ENCODE peak calls at places on chromosomes 4 and X, in seven cellular contexts. L is NCI-H82, K is posterior cingulate gyrus, N is foreskin melanocyte, A is Caki2, W is stomach, T is AG09319. P is an unnamed sample.

GRCh38 chrX:46117234-46117633 is 428.0 kb downstream of the ZNF674 start:
- DNase-seq in L (no peak), K (no peak), N (no peak), A (no peak), W (no peak), T (no peak), P (no peak)

GRCh38 chr4:7328913-7329638 is 105.7 kb downstream of the PSAPL1 start:
- DNase-seq in L (peak), K (peak), N (no peak), A (peak), W (no peak), T (peak), P (no peak)

GRCh38 chrX:38596939-38597338 is 35.6 kb downstream of the TSPAN7 start:
- DNase-seq in L (no peak), K (no peak), N (no peak), A (no peak), W (no peak), T (no peak), P (no peak)

GRCh38 chr4:88792268-88792781 is 94.7 kb upstream of the NAP1L5 start:
- DNase-seq in L (peak), K (no peak), N (peak), A (peak), W (no peak), T (peak), P (no peak)

GRCh38 chrX:41491267-41492004 is 44.3 kb downstream of the NYX start:
- DNase-seq in L (no peak), K (no peak), N (peak), A (peak), W (no peak), T (peak), P (no peak)

GRCh38 chr4:102263024-102263787 is 82.1 kb downstream of the SLC39A8 start:
- DNase-seq in L (peak), K (no peak), N (peak), A (peak), W (no peak), T (peak), P (no peak)

GRCh38 chr4:16752150-16752549 is 146.3 kb downstream of the LDB2 start:
- DNase-seq in L (no peak), K (no peak), N (no peak), A (no peak), W (no peak), T (no peak), P (no peak)

GRCh38 chrX:54359408-54359807 is 1.6 kb upstream of the WNK3 start:
- DNase-seq in L (no peak), K (no peak), N (no peak), A (no peak), W (no peak), T (no peak), P (no peak)

GRCh38 chr4:47002593-47002992 is 9.2 kb upstream of the GABRA4 start:
- DNase-seq in L (peak), K (no peak), N (no peak), A (no peak), W (no peak), T (no peak), P (no peak)

P was measured in progenitor cell of endocrine pancreas.